ENCODE peak calls at places on chromosomes 11 and 22, in nine cellular contexts. One of them, this sample, is unnamed.

GRCh38 chr22:20526628-20527355 is 19.4 kb downstream of the MED15 start:
- DNase-seq in HepG2: no peak
- DNase-seq in body of pancreas: no peak
- DNase-seq in gastrocnemius medialis: no peak
- DNase-seq in ovary: no peak
- DNase-seq in HCT116: no peak
- DNase-seq in transverse colon: no peak
- DNase-seq in sigmoid colon: no peak
- DNase-seq in lower leg skin: no peak
- DNase-seq in this sample: no peak

GRCh38 chr11:72439455-72439854 is 5.1 kb upstream of the CLPB start:
- DNase-seq in ovary: no peak
- DNase-seq in HepG2: no peak
- DNase-seq in transverse colon: no peak
- DNase-seq in sigmoid colon: no peak
- DNase-seq in body of pancreas: no peak
- DNase-seq in HCT116: no peak
- DNase-seq in lower leg skin: no peak
- DNase-seq in gastrocnemius medialis: no peak
- DNase-seq in this sample: no peak

GRCh38 chr11:69131644-69132300 is 24.0 kb upstream of the SMIM38 start:
- DNase-seq in transverse colon: peak
- DNase-seq in HCT116: peak
- DNase-seq in HepG2: peak
- DNase-seq in sigmoid colon: no peak
- DNase-seq in lower leg skin: peak
- DNase-seq in ovary: peak
- DNase-seq in gastrocnemius medialis: no peak
- DNase-seq in body of pancreas: peak
- DNase-seq in this sample: no peak

GRCh38 chr11:115333951-115334350 is 170.3 kb downstream of the CADM1 start:
- DNase-seq in HepG2: no peak
- DNase-seq in ovary: no peak
- DNase-seq in gastrocnemius medialis: no peak
- DNase-seq in body of pancreas: no peak
- DNase-seq in sigmoid colon: no peak
- DNase-seq in transverse colon: no peak
- DNase-seq in HCT116: no peak
- DNase-seq in lower leg skin: no peak
- DNase-seq in this sample: no peak

GRCh38 chr11:62132188-62132587 is 8.4 kb downstream of the INCENP start:
- DNase-seq in HepG2: no peak
- DNase-seq in sigmoid colon: no peak
- DNase-seq in lower leg skin: no peak
- DNase-seq in body of pancreas: no peak
- DNase-seq in ovary: no peak
- DNase-seq in transverse colon: no peak
- DNase-seq in gastrocnemius medialis: no peak
- DNase-seq in HCT116: no peak
- DNase-seq in this sample: no peak

GRCh38 chr11:88594274-88594950 is 256.9 kb upstream of the CTSC start:
- DNase-seq in lower leg skin: no peak
- DNase-seq in transverse colon: no peak
- DNase-seq in ovary: no peak
- DNase-seq in sigmoid colon: no peak
- DNase-seq in gastrocnemius medialis: no peak
- DNase-seq in HCT116: no peak
- DNase-seq in HepG2: no peak
- DNase-seq in body of pancreas: no peak
- DNase-seq in this sample: no peak

GRCh38 chr22:35317680-35318290 is 18.1 kb downstream of the TOM1 start:
- DNase-seq in ovary: no peak
- DNase-seq in transverse colon: no peak
- DNase-seq in body of pancreas: no peak
- DNase-seq in HepG2: no peak
- DNase-seq in gastrocnemius medialis: no peak
- DNase-seq in lower leg skin: no peak
- DNase-seq in sigmoid colon: no peak
- DNase-seq in HCT116: no peak
- DNase-seq in this sample: no peak

GRCh38 chr11:130214861-130215530 is 55.4 kb downstream of the ST14 start:
- DNase-seq in sigmoid colon: no peak
- DNase-seq in gastrocnemius medialis: no peak
- DNase-seq in HepG2: no peak
- DNase-seq in ovary: no peak
- DNase-seq in HCT116: no peak
- DNase-seq in lower leg skin: peak
- DNase-seq in transverse colon: no peak
- DNase-seq in body of pancreas: no peak
- DNase-seq in this sample: no peak

GRCh38 chr11:104332110-104332509 is 168.2 kb upstream of the PDGFD start:
- DNase-seq in HepG2: peak
- DNase-seq in gastrocnemius medialis: no peak
- DNase-seq in body of pancreas: no peak
- DNase-seq in HCT116: peak
- DNase-seq in lower leg skin: no peak
- DNase-seq in sigmoid colon: no peak
- DNase-seq in transverse colon: peak
- DNase-seq in ovary: no peak
- DNase-seq in this sample: peak

GRCh38 chr11:108518581-108518980 is 20.4 kb upstream of the POGLUT3 start:
- DNase-seq in gastrocnemius medialis: no peak
- DNase-seq in sigmoid colon: no peak
- DNase-seq in body of pancreas: no peak
- DNase-seq in HepG2: no peak
- DNase-seq in transverse colon: no peak
- DNase-seq in ovary: no peak
- DNase-seq in HCT116: no peak
- DNase-seq in lower leg skin: no peak
- DNase-seq in this sample: no peak

GRCh38 chr11:132588366-132588765 is 943.9 kb downstream of the OPCML start:
- DNase-seq in transverse colon: no peak
- DNase-seq in ovary: no peak
- DNase-seq in lower leg skin: no peak
- DNase-seq in HCT116: no peak
- DNase-seq in sigmoid colon: no peak
- DNase-seq in gastrocnemius medialis: no peak
- DNase-seq in body of pancreas: no peak
- DNase-seq in HepG2: no peak
- DNase-seq in this sample: no peak

DNA sequence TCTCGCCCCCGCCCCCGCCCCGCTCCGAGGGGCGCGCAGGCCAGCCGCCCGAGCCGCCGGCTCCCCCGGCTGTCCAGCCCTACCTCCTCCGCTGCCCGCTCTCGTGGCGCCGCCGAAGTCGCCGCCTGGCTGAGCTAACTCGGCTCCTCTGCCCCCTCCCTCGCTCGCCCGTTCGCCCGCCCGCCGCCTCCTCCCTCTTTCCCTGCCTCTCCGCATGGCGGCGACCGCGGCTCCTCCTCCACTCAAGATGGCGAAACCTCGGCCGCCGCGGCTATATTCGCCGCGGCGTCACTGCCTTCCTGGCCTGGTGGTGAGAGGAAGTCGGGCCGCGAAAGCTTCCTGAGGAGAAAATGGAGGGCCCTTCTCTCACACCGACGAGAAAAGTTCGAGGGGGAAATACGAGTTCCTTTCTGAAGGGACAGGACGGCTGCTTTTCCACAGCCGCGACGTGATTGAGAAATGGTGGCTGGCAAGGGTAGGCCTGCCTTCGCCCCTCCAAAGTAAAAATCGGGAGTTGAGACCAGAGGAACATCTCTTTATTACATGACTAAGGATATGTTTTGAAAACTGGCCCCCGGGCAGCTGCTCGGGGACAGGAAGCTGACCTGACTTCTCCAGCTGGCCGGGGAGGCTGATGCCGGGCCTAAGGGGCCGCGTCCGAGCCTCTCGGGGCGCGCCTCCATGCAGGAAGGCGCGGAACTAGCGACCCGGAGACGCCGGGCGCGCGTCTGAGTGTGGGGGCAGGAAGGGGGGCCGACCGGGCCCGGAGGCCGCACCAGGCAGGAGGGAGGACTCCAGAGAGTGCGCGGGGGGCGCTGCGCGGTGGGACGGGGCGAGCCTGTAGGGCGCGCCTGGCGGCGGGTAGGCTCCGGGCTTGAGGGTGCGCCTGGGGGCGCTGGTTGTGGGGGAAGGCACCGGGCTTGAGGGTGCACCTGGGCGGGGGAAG is at the start of gene DDX6:
- DNase-seq in body of pancreas: peak
- DNase-seq in transverse colon: peak
- DNase-seq in ovary: peak
- DNase-seq in HCT116: peak
- DNase-seq in HepG2: peak
- DNase-seq in lower leg skin: peak
- DNase-seq in sigmoid colon: peak
- DNase-seq in gastrocnemius medialis: peak
- DNase-seq in this sample: peak
- TF ChIP-seq POLR2A in body of pancreas: peak
- TF ChIP-seq POLR2A in transverse colon: peak
- TF ChIP-seq POLR2A in ovary: peak
- TF ChIP-seq POLR2A in HCT116: no peak
- TF ChIP-seq POLR2A in HepG2: peak
- TF ChIP-seq POLR2A in lower leg skin: peak
- TF ChIP-seq POLR2A in sigmoid colon: peak
- TF ChIP-seq POLR2A in gastrocnemius medialis: peak
- TF ChIP-seq POLR2A in this sample: peak

DNA sequence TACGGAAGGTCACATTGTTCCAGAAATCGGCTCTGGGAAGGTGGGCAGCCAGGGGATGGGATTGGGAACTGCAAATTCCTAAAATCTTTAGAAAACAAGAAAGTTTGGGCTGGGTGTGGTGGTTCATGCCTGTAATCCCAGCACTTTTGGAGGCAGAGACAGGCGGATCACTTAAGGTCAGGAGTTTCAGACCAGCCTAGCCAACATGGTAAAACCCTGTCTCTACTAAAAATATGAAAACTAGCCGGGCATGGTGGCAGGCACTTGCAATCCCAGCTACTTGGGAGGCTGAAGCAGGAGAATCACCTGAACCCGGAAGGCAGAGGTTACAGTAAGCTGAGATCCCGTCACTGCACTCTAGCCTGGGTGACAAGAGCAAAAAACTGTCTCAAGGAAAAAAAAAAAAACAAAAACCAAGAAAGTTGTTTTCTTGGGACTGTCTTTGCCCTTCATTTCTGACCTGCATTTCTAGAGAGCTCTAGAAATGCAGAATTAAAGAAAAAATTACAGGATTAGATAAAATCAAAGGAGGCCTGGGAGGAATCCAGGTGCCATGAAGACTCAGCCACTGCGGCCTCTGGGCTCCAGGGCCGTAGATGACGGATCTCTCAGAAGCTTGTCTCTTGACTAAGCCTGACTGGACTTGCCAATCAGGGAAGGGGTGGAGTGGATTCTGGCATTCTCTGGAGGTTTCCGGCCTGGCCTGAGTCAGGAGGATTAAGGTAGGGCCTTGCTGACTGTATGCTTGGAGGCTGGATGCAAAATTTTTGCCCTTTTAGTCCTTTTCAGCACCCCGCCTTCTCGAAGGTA is 5.3 kb upstream of the MALAT1 start:
- DNase-seq in transverse colon: peak
- DNase-seq in body of pancreas: peak
- DNase-seq in sigmoid colon: peak
- DNase-seq in HCT116: peak
- DNase-seq in HepG2: peak
- DNase-seq in ovary: peak
- DNase-seq in lower leg skin: peak
- DNase-seq in gastrocnemius medialis: peak
- DNase-seq in this sample: no peak
- TF ChIP-seq POLR2A in transverse colon: peak
- TF ChIP-seq POLR2A in body of pancreas: peak
- TF ChIP-seq POLR2A in sigmoid colon: no peak
- TF ChIP-seq POLR2A in HCT116: no peak
- TF ChIP-seq POLR2A in HepG2: peak
- TF ChIP-seq POLR2A in ovary: no peak
- TF ChIP-seq POLR2A in lower leg skin: no peak
- TF ChIP-seq POLR2A in gastrocnemius medialis: no peak
- TF ChIP-seq POLR2A in this sample: no peak

DNA sequence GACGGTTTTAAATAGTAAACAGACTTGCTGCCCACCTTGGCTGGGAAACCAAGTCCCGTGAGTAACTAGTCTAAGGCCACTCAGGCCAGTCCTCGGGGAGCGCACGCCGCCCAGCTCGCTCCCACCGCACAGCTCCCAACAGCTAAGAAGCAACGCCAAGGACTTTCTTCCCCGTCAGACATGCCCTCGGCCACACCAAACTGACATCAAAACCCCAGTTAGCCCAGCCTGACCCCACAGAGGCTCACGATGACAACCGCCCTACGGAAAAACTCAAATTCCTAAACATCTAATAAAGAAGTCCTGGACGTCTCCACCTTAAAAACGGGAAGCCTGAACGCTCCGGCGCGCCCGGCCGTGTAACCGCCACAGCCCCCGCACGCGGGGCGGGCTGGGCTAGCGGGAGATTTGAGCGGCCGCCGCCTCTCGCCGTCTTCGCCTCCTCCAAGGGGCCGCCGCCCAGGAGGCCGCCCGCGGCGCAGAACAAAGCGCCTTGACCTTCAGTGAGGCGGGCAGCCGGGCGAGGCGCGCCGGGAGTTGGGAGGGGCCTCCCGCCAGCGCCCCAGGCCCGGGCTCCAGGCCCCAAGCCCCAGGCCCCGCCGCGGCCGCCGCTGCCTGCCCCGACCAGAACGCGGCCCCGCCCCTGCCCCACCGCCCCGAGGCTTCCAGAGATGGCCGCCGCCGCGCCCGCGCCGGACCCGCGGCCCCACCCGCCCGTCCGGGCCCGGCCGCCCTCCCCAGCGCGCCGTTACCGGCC is 474 bp downstream of the NAP1L4 start:
- DNase-seq in transverse colon: no peak
- DNase-seq in lower leg skin: peak
- DNase-seq in HCT116: no peak
- DNase-seq in ovary: no peak
- DNase-seq in sigmoid colon: no peak
- DNase-seq in HepG2: peak
- DNase-seq in gastrocnemius medialis: no peak
- DNase-seq in body of pancreas: no peak
- DNase-seq in this sample: peak
- TF ChIP-seq POLR2A in transverse colon: no peak
- TF ChIP-seq POLR2A in lower leg skin: no peak
- TF ChIP-seq POLR2A in HCT116: no peak
- TF ChIP-seq POLR2A in ovary: no peak
- TF ChIP-seq POLR2A in sigmoid colon: no peak
- TF ChIP-seq POLR2A in HepG2: no peak
- TF ChIP-seq POLR2A in gastrocnemius medialis: no peak
- TF ChIP-seq POLR2A in body of pancreas: no peak
- TF ChIP-seq POLR2A in this sample: no peak

DNA sequence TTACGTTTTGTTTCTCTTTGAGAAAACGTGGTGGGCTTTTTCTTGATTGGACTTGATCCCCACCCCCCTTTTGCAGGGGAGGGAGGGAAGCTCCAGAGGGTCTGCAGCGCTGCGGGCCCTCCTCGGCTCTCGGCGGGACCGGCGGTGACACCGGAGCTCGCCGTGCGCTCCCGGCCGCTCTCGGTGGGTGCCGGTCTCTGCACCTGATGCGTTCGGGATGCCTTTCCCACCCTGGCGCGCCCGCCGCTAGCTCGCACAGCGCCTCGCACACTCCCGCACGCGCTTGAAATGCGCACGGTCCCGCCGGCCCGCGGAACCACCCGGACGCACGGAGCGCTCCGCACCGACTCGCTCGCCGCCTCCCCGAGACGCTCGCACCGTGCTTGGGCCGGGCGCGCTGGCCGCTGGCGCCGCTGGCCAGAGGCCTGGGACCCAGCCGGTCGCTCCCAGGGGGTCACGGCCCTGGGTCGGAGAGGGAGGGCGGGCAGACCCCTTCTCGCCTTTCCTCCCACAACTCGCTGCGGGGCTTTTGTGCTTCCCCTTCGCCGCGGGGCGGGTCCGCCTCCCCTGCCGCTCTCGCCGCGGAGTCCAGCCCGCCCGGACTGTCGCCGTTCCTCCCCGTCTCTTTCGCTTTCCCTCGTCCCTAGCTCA is 1.0 kb downstream of the ZBTB16 start:
- DNase-seq in HCT116: no peak
- DNase-seq in HepG2: no peak
- DNase-seq in sigmoid colon: peak
- DNase-seq in gastrocnemius medialis: no peak
- DNase-seq in transverse colon: no peak
- DNase-seq in ovary: no peak
- DNase-seq in body of pancreas: no peak
- DNase-seq in lower leg skin: peak
- DNase-seq in this sample: peak
- TF ChIP-seq POLR2A in HCT116: no peak
- TF ChIP-seq POLR2A in HepG2: no peak
- TF ChIP-seq POLR2A in sigmoid colon: no peak
- TF ChIP-seq POLR2A in gastrocnemius medialis: no peak
- TF ChIP-seq POLR2A in transverse colon: peak
- TF ChIP-seq POLR2A in ovary: peak
- TF ChIP-seq POLR2A in body of pancreas: peak
- TF ChIP-seq POLR2A in lower leg skin: no peak
- TF ChIP-seq POLR2A in this sample: no peak

This sample was measured in erythroblast.